ENCODE peak calls at places on chromosomes 13 and 19, in four cellular contexts. G is activated effector memory CD4-positive, alpha-beta T cell treated with Interleukin-2 at 50 U/mL for 16 hours; D is foreskin melanocyte; B is pulmonary artery endothelial cell. Y is an unnamed sample.

GRCh38 chr13:98447881-98448641 is 128.8 kb downstream of the STK24 start:
- DNase-seq in G (no peak), D (no peak), B (no peak), Y (no peak)

GRCh38 chr13:28022848-28023518 is 34.5 kb upstream of the URAD start:
- DNase-seq in G (no peak), D (no peak), B (no peak), Y (no peak)

GRCh38 chr19:20245309-20245708 is 78.3 kb downstream of the ZNF486 start:
- DNase-seq in G (no peak), D (no peak), B (no peak), Y (no peak)

GRCh38 chr13:76708138-76708537 is 178.1 kb downstream of the KCTD12 start:
- DNase-seq in G (no peak), D (no peak), B (no peak), Y (no peak)

GRCh38 chr13:95509521-95510315 is 42.8 kb upstream of the CLDN10 start:
- DNase-seq in G (no peak), D (no peak), B (no peak), Y (no peak)

GRCh38 chr19:8615813-8616596 is 5.5 kb upstream of the ADAMTS10 start:
- DNase-seq in G (peak), D (no peak), B (no peak), Y (peak)

GRCh38 chr13:100721885-100722512 is 47.4 kb upstream of the TMTC4 start:
- DNase-seq in G (peak), D (peak), B (peak), Y (peak)

GRCh38 chr13:42041017-42041683 is 7.3 kb upstream of the DGKH start:
- DNase-seq in G (peak), D (peak), B (no peak), Y (no peak)

GRCh38 chr13:31543190-31543589 is 196.1 kb upstream of the RXFP2 start:
- DNase-seq in G (no peak), D (no peak), B (no peak), Y (no peak)

GRCh38 chr13:58324130-58324529 is 692.6 kb downstream of the PCDH17 start:
- DNase-seq in G (no peak), D (no peak), B (no peak), Y (no peak)

GRCh38 chr19:5545051-5545450 is 22.7 kb downstream of the TINCR start:
- DNase-seq in G (no peak), D (no peak), B (no peak), Y (no peak)

GRCh38 chr13:52137489-52137888 is 8.6 kb upstream of the NEK5 start:
- DNase-seq in G (no peak), D (no peak), B (no peak), Y (no peak)

GRCh38 chr19:46303702-46304397 is 7.0 kb downstream of the HIF3A start:
- DNase-seq in G (no peak), D (no peak), B (no peak), Y (no peak)

GRCh38 chr19:19387108-19387507 is 18.4 kb upstream of the GATAD2A start:
- DNase-seq in G (no peak), D (no peak), B (no peak), Y (no peak)

GRCh38 chr13:33554919-33555791 is 262.8 kb upstream of the RFC3 start:
- DNase-seq in G (no peak), D (no peak), B (no peak), Y (no peak)

GRCh38 chr13:41061914-41062837 is 867 bp downstream of the WBP4 start:
- DNase-seq in G (no peak), D (peak), B (no peak), Y (no peak)

GRCh38 chr13:87147076-87147475 is 524.1 kb upstream of the SLITRK5 start:
- DNase-seq in G (no peak), D (no peak), B (no peak), Y (no peak)

GRCh38 chr19:50649433-50650391 is at the start of gene C19orf81:
- DNase-seq in G (no peak), D (no peak), B (no peak), Y (no peak)

GRCh38 chr19:52296773-52297600 is at the start of gene ZNF480:
- DNase-seq in G (peak), D (peak), B (peak), Y (peak)

GRCh38 chr13:111398196-111398595 is 77.8 kb downstream of the TEX29 start:
- DNase-seq in G (no peak), D (no peak), B (no peak), Y (no peak)

GRCh38 chr19:39704181-39705044 is at the start of gene LGALS14:
- DNase-seq in G (no peak), D (no peak), B (no peak), Y (no peak)

GRCh38 chr19:13181747-13182388 is 31.7 kb downstream of the IER2 start:
- DNase-seq in G (no peak), D (no peak), B (no peak), Y (no peak)

GRCh38 chr19:5452594-5453565 is 2.3 kb upstream of the ZNRF4 start:
- DNase-seq in G (no peak), D (no peak), B (no peak), Y (no peak)

GRCh38 chr19:49820125-49820524 is 2.0 kb downstream of the MED25 start:
- DNase-seq in G (no peak), D (no peak), B (no peak), Y (no peak)

GRCh38 chr13:114002771-114003321 is 29.0 kb upstream of the C13orf46 start:
- DNase-seq in G (no peak), D (no peak), B (no peak), Y (no peak)

GRCh38 chr13:106133025-106133424 is 402.4 kb downstream of the EFNB2 start:
- DNase-seq in G (no peak), D (no peak), B (peak), Y (no peak)

GRCh38 chr13:113421673-113422270 is 31.5 kb downstream of the ADPRHL1 start:
- DNase-seq in G (no peak), D (no peak), B (no peak), Y (no peak)

GRCh38 chr19:58469241-58470013 is 2.5 kb downstream of the ZNF324 start:
- DNase-seq in G (no peak), D (no peak), B (no peak), Y (no peak)

Y was measured in activated T-helper 1 cell treated with Interleukin-2 at 50 U/mL for 16 hours.